ENCODE peak calls at places on chromosome 18, in eight cellular contexts. N, P, F, G, M, J, D and T are unnamed samples.

GRCh38 chr18:8776544-8776943 is 71.2 kb downstream of the MTCL1 start:
- DNase-seq in N (no peak), P (no peak), F (no peak), G (no peak), M (no peak), J (no peak), D (no peak), T (no peak)

GRCh38 chr18:60277855-60278480 is 94.6 kb downstream of the MC4R start:
- DNase-seq in N (no peak), P (peak; percentile 50), F (no peak), G (no peak), M (no peak), J (no peak), D (no peak), T (no peak)

GRCh38 chr18:55847960-55848359 is 260.0 kb upstream of the TCF4 start:
- DNase-seq in N (no peak), P (no peak), F (no peak), G (no peak), M (no peak), J (no peak), D (no peak), T (no peak)

GRCh38 chr18:55376387-55376786 is 211.6 kb downstream of the TCF4 start:
- DNase-seq in N (no peak), P (no peak), F (no peak), G (no peak), M (no peak), J (no peak), D (no peak), T (no peak)

GRCh38 chr18:63271881-63272299 is 47.7 kb downstream of the BCL2 start:
- DNase-seq in N (no peak), P (no peak), F (no peak), G (no peak), M (no peak), J (no peak), D (no peak), T (no peak)

GRCh38 chr18:10421859-10422258 is 32.6 kb upstream of the APCDD1 start:
- DNase-seq in N (no peak), P (peak; percentile 59), F (no peak), G (no peak), M (no peak), J (no peak), D (no peak), T (no peak)

GRCh38 chr18:24792164-24792563 is 331.7 kb downstream of the HRH4 start:
- DNase-seq in N (peak; percentile 11), P (no peak), F (peak; percentile 23), G (no peak), M (peak; percentile 59), J (no peak), D (no peak), T (no peak)

GRCh38 chr18:11035814-11036213 is 113.6 kb downstream of the PIEZO2 start:
- DNase-seq in N (no peak), P (no peak), F (no peak), G (no peak), M (no peak), J (no peak), D (no peak), T (no peak)

GRCh38 chr18:10715791-10716190 is 190.0 kb downstream of the NAPG start:
- DNase-seq in N (peak; percentile 44), P (peak; percentile 72), F (no peak), G (no peak), M (no peak), J (no peak), D (no peak), T (no peak)

GRCh38 chr18:37282386-37283037 is 283.1 kb downstream of the CELF4 start:
- DNase-seq in N (no peak), P (no peak), F (peak; percentile 65), G (no peak), M (peak; percentile 49), J (no peak), D (no peak), T (peak; percentile 25)

GRCh38 chr18:61635901-61636528 is 256.8 kb downstream of the RNF152 start:
- DNase-seq in N (peak; percentile 75), P (peak; percentile 72), F (peak; percentile 83), G (peak; percentile 78), M (peak; percentile 85), J (peak; percentile 32), D (peak; percentile 61), T (peak; percentile 88)

GRCh38 chr18:73407506-73407905 is 539.7 kb upstream of the NETO1 start:
- DNase-seq in N (no peak), P (peak; percentile 23), F (no peak), G (no peak), M (no peak), J (no peak), D (no peak), T (no peak)

GRCh38 chr18:21997207-21998143 is 171.9 kb upstream of the GATA6 start:
- DNase-seq in N (peak; percentile 75), P (peak; percentile 62), F (peak; percentile 78), G (peak; percentile 58), M (peak; percentile 70), J (no peak), D (peak; percentile 31), T (peak; percentile 42)

GRCh38 chr18:5097116-5097703 is 99.8 kb downstream of the AKAIN1 start:
- DNase-seq in N (peak; percentile 34), P (no peak), F (peak; percentile 34), G (no peak), M (no peak), J (no peak), D (no peak), T (no peak)

GRCh38 chr18:8661754-8662573 is 43.4 kb upstream of the MTCL1 start:
- DNase-seq in N (peak; percentile 43), P (peak; percentile 38), F (peak; percentile 94), G (peak; percentile 70), M (peak; percentile 83), J (no peak), D (no peak), T (peak; percentile 20)

GRCh38 chr18:74635202-74635969 is 37.7 kb downstream of the ZNF407 start:
- DNase-seq in N (peak; percentile 50), P (no peak), F (no peak), G (no peak), M (no peak), J (no peak), D (no peak), T (no peak)

GRCh38 chr18:62179213-62179612 is 7.6 kb downstream of the PIGN start:
- DNase-seq in N (no peak), P (no peak), F (no peak), G (no peak), M (no peak), J (no peak), D (no peak), T (no peak)

GRCh38 chr18:10490401-10491289 is 35.2 kb upstream of the NAPG start:
- DNase-seq in N (peak; percentile 64), P (no peak), F (peak; percentile 59), G (no peak), M (peak; percentile 76), J (no peak), D (no peak), T (peak; percentile 59)

GRCh38 chr18:39761273-39761672 is 2193.8 kb upstream of the PIK3C3 start:
- DNase-seq in N (no peak), P (no peak), F (no peak), G (no peak), M (no peak), J (no peak), D (no peak), T (no peak)

GRCh38 chr18:22223263-22223960 is 54.0 kb downstream of the GATA6 start:
- DNase-seq in N (peak; percentile 94), P (peak; percentile 72), F (peak; percentile 36), G (peak; percentile 98), M (no peak), J (peak; percentile 69), D (peak; percentile 93), T (peak; percentile 90)

GRCh38 chr18:24736686-24737085 is 276.2 kb downstream of the HRH4 start:
- DNase-seq in N (no peak), P (no peak), F (no peak), G (no peak), M (no peak), J (no peak), D (no peak), T (no peak)

GRCh38 chr18:13380671-13381070 is 162.1 kb downstream of the LDLRAD4 start:
- DNase-seq in N (no peak), P (no peak), F (no peak), G (peak; percentile 39), M (no peak), J (no peak), D (no peak), T (no peak)

GRCh38 chr18:10412933-10413332 is 41.5 kb upstream of the APCDD1 start:
- DNase-seq in N (no peak), P (no peak), F (no peak), G (no peak), M (no peak), J (no peak), D (no peak), T (no peak)

GRCh38 chr18:8478166-8478967 is 130.9 kb upstream of the RAB12 start:
- DNase-seq in N (peak; percentile 79), P (peak; percentile 42), F (peak; percentile 94), G (peak; percentile 74), M (peak; percentile 82), J (peak; percentile 64), D (peak; percentile 22), T (peak; percentile 68)

GRCh38 chr18:35880788-35881455 is 91.6 kb upstream of the RMP24 start:
- DNase-seq in N (no peak), P (no peak), F (no peak), G (no peak), M (no peak), J (no peak), D (no peak), T (no peak)

GRCh38 chr18:57743008-57743407 is 60.1 kb downstream of the ATP8B1 start:
- DNase-seq in N (no peak), P (peak; percentile 54), F (no peak), G (peak; percentile 60), M (no peak), J (no peak), D (no peak), T (no peak)

GRCh38 chr18:46445914-46446313 is 211.1 kb downstream of the LOXHD1 start:
- DNase-seq in N (no peak), P (no peak), F (no peak), G (no peak), M (no peak), J (no peak), D (no peak), T (no peak)
- TF ChIP-seq CTCF in N (no peak), P (no peak), F (no peak), G (no peak), M (no peak), J (no peak), D (no peak), T (no peak)

GRCh38 chr18:51731070-51731469 is 533.6 kb upstream of the MEX3C start:
- DNase-seq in N (no peak), P (no peak), F (no peak), G (no peak), M (no peak), J (no peak), D (no peak), T (no peak)
- H3K4me3 ChIP-seq in N (no peak overlapping the region), P (no peak overlapping the region), F (no peak overlapping the region), G (no peak overlapping the region), M (no peak overlapping the region), J (no peak overlapping the region), D (no peak overlapping the region), T (no peak overlapping the region)

GRCh38 chr18:44727291-44727690 is 46.6 kb downstream of the SETBP1 start:
- DNase-seq in N (no peak), P (no peak), F (no peak), G (no peak), M (no peak), J (no peak), D (no peak), T (no peak)
- H3K4me1 ChIP-seq in N (peaks cover 42% of the 10 kb centered on the region), P (peaks cover 20% of the 10 kb centered on the region), F (peaks cover 25% of the 10 kb centered on the region), G (peaks cover 2% of the 10 kb centered on the region), M (peaks cover 37% of the 10 kb centered on the region), J (peaks cover 19% of the 10 kb centered on the region), D (peaks cover 8% of the 10 kb centered on the region), T (peaks cover 30% of the 10 kb centered on the region)

GRCh38 chr18:52667388-52667787 is 327.4 kb downstream of the DCC start:
- DNase-seq in N (no peak), P (no peak), F (no peak), G (no peak), M (peak; percentile 21), J (no peak), D (no peak), T (no peak)

GRCh38 chr18:52670903-52671302 is 330.9 kb downstream of the DCC start:
- DNase-seq in N (peak; percentile 55), P (peak; percentile 46), F (peak; percentile 36), G (no peak), M (no peak), J (no peak), D (no peak), T (no peak)
- TF ChIP-seq CTCF in N (peak; percentile 49), P (peak; percentile 23), F (no peak), G (no peak), M (peak; percentile 20), J (peak; percentile 42), D (no peak), T (no peak)